ENCODE peak calls at places on chromosomes 12 and 14, in eight cellular contexts. X is PC-3, A is lower lobe of right lung, S is stomach, R is psoas muscle, M is testis, Z is A549, B is H9. N is an unnamed sample. For H3K4me1, the result is how much of the 10 kb centered on the place peaks cover.

GRCh38 chr12:88057994-88058718 is 29.0 kb upstream of the C12orf50 start:
- DNase-seq in X (no peak), A (no peak), S (no peak), R (no peak), M (no peak), Z (no peak), B (no peak), N (peak)

GRCh38 chr14:83300454-83301064 is 1766.9 kb upstream of the SEL1L start:
- DNase-seq in X (peak), A (no peak), S (no peak), R (no peak), M (no peak), Z (no peak), B (no peak), N (no peak)

GRCh38 chr12:47801170-47801903 is 18.4 kb downstream of the HDAC7 start:
- DNase-seq in X (no peak), A (peak), S (no peak), R (no peak), M (no peak), Z (no peak), B (no peak), N (no peak)

GRCh38 chr14:52877628-52878027 is 73.2 kb downstream of the FERMT2 start:
- DNase-seq in X (no peak), A (no peak), S (no peak), R (no peak), M (no peak), Z (no peak), B (no peak), N (no peak)

GRCh38 chr14:90274808-90275454 is 18.6 kb downstream of the PSMC1 start:
- DNase-seq in X (no peak), A (no peak), S (no peak), R (no peak), M (peak), Z (no peak), B (no peak), N (peak)

GRCh38 chr12:119406322-119406721 is 71.8 kb downstream of the CCDC60 start:
- DNase-seq in X (no peak), A (no peak), S (no peak), R (no peak), M (no peak), Z (no peak), B (no peak), N (no peak)

GRCh38 chr12:6452245-6452731 is 446 bp downstream of the TAPBPL start:
- DNase-seq in X (no peak), A (no peak), S (peak), R (no peak), M (peak), Z (no peak), B (no peak), N (no peak)

GRCh38 chr12:12734054-12734453 is 16.9 kb downstream of the CDKN1B start:
- DNase-seq in X (no peak), A (no peak), S (no peak), R (no peak), M (no peak), Z (no peak), B (no peak), N (no peak)

GRCh38 chr14:64363265-64363840 is 24.8 kb upstream of the MTHFD1 start:
- DNase-seq in X (peak), A (no peak), S (no peak), R (no peak), M (no peak), Z (no peak), B (no peak), N (peak)

GRCh38 chr14:33916663-33917565 is 34.0 kb downstream of the EGLN3 start:
- DNase-seq in X (peak), A (no peak), S (no peak), R (no peak), M (no peak), Z (peak), B (no peak), N (peak)

GRCh38 chr12:51383281-51383905 is 7.8 kb downstream of the GALNT6 start:
- DNase-seq in X (peak), A (no peak), S (no peak), R (no peak), M (no peak), Z (no peak), B (no peak), N (peak)

GRCh38 chr14:89370781-89371180 is 46.3 kb downstream of the FOXN3 start:
- DNase-seq in X (no peak), A (no peak), S (no peak), R (no peak), M (no peak), Z (no peak), B (peak), N (no peak)

GRCh38 chr12:122834921-122835692 is at the start of gene HIP1R:
- DNase-seq in X (peak), A (peak), S (peak), R (no peak), M (peak), Z (peak), B (peak), N (no peak)

DNA sequence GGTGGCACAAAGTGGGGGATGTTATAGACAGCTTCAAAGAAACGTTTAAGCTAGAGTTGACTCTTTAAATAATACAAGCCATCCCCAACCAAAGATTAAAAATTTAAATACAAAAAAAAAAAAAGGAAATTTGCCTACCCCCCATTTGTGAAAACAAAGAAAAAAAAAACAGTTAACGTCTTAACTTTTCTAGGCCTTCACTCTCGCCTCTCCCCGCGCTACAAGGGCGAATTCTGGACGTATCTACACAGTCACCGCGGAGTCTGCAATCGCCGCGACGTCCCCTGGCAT is 528 bp upstream of the NUDT4 start:
- DNase-seq in X (no peak), A (no peak), S (no peak), R (no peak), M (no peak), Z (no peak), B (no peak), N (no peak)
- H3K4me1 ChIP-seq in X (under half), A (half or more), S (half or more), R (half or more), M (under half), Z (half or more), B (under half), N (under half)

GRCh38 chr14:54570047-54570446 is 3.1 kb downstream of the SAMD4A start:
- DNase-seq in X (peak), A (no peak), S (no peak), R (no peak), M (no peak), Z (no peak), B (no peak), N (no peak)

GRCh38 chr14:54570651-54571415 is 3.9 kb downstream of the SAMD4A start:
- DNase-seq in X (peak), A (no peak), S (no peak), R (no peak), M (no peak), Z (no peak), B (no peak), N (peak)

GRCh38 chr14:54574528-54574927 is 7.6 kb downstream of the SAMD4A start:
- DNase-seq in X (no peak), A (no peak), S (no peak), R (no peak), M (no peak), Z (no peak), B (no peak), N (no peak)

GRCh38 chr14:54568821-54569591 is 2.1 kb downstream of the SAMD4A start:
- DNase-seq in X (peak), A (no peak), S (no peak), R (peak), M (no peak), Z (no peak), B (no peak), N (no peak)

DNA sequence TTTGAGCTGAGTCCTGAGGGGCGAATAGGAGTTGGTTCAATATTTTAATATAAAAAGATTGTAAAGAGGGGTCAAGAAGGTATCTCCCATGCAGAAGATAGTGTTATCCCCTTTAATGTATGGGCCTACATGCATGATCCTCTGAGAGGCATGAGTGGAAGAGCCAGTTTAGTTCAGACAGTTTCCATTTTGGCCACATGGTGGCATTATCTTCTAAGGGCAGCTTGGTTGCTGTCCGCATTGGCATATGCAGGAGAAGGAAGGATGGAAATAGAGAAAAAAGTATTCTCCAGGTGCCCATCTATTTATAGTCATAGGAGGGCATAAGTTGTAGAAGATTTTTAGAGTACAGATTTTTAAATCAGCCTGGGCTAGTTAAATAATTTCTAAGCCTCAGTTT is 5.4 kb downstream of the SAMD4A start:
- DNase-seq in X (peak), A (no peak), S (no peak), R (no peak), M (peak), Z (no peak), B (peak), N (no peak)
- TF ChIP-seq CTCF in X (peak), A (peak), S (no peak), R (peak), M (no peak), Z (peak), B (peak), N (peak)

GRCh38 chr12:57133916-57134315 is 5.6 kb downstream of the LRP1 start:
- DNase-seq in X (no peak), A (no peak), S (no peak), R (no peak), M (no peak), Z (no peak), B (no peak), N (no peak)
- H3K4me1 ChIP-seq in X (under half), A (half or more), S (half or more), R (under half), M (half or more), Z (under half), B (under half), N (under half)

GRCh38 chr12:111599459-111600295 is 562 bp upstream of the ATXN2 start:
- DNase-seq in X (peak), A (peak), S (peak), R (peak), M (peak), Z (peak), B (peak), N (peak)
- TF ChIP-seq CTCF in X (no peak), A (no peak), S (no peak), R (no peak), M (no peak), Z (no peak), B (peak), N (no peak)

GRCh38 chr12:112904571-112904970 is 2.2 kb upstream of the OAS1 start:
- DNase-seq in X (peak), A (no peak), S (no peak), R (no peak), M (no peak), Z (no peak), B (no peak), N (no peak)
- H3K4me1 ChIP-seq in X (under half), A (under half), S (under half), R (under half), M (under half), Z (half or more), B (under half), N (under half)

DNA sequence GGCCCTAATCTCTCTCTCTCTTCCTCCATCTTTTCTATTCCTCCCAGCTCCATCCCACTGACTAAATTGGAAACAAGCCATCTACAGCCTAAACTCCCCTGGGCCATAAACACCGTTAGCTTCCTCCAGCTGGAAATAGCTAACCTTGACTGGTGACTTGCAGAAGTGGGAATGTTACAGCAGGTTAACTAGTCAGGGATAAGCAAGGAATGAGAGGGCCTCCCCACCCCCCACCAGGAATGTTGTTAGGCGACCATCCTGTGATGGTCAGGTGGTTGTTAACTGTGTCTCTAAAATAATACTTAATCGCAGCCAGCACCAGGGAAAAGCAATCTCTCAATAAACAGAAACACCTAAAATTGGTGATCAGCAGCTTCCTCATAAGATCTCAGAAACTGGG is 40.8 kb downstream of the MIS18BP1 start:
- DNase-seq in X (no peak), A (no peak), S (no peak), R (no peak), M (no peak), Z (no peak), B (no peak), N (no peak)
- TF ChIP-seq CTCF in X (no peak), A (no peak), S (no peak), R (no peak), M (no peak), Z (no peak), B (no peak), N (no peak)

GRCh38 chr12:56160160-56160763 is 2.1 kb downstream of the MYL6 start:
- DNase-seq in X (peak), A (no peak), S (no peak), R (peak), M (no peak), Z (no peak), B (no peak), N (no peak)

GRCh38 chr12:56162468-56163290 is 4.5 kb downstream of the MYL6 start:
- DNase-seq in X (no peak), A (no peak), S (no peak), R (no peak), M (no peak), Z (no peak), B (peak), N (no peak)

GRCh38 chr12:56163533-56164344 is 5.6 kb downstream of the MYL6 start:
- DNase-seq in X (no peak), A (no peak), S (no peak), R (no peak), M (no peak), Z (no peak), B (no peak), N (no peak)

GRCh38 chr12:56160894-56161667 is 2.9 kb downstream of the MYL6 start:
- DNase-seq in X (no peak), A (no peak), S (no peak), R (no peak), M (no peak), Z (no peak), B (no peak), N (no peak)

DNA sequence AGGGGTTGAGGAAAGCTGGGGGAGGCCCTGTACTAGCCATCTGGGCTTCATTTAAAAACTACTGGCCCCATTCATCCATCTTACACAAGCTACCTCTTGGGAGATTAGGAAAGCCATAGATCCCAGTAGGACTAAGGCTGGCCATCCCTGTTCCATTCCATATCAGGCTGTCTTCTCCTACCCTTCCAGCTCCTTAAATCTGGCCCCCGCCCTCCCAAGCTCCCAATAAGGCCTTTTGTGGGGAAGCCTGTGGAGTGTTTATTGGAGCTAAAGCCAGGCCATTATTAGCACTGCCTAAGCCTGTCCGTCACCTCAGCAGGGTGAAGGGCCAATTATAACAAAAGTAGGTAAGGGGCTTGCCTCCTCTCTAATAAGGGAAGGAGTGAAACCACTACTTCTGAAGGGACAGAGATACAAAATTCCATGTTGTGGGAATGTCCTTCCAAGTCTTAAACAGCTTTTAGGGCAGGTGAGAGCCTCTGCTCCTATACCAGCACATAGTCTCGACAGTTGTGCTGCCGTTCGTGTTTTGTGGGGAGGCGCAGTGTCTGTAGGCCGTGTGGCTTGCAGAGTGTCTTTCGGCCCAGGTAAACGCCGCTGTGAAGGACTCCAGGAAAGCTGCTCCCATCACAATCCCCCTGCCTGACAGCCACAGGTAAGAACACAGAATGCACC is 3.7 kb downstream of the MYL6 start:
- DNase-seq in X (no peak), A (no peak), S (no peak), R (no peak), M (no peak), Z (no peak), B (no peak), N (no peak)
- H3K4me1 ChIP-seq in X (under half), A (under half), S (half or more), R (under half), M (under half), Z (under half), B (under half), N (under half)